ENCODE peak calls at places on chromosomes 5 and 9, in four cellular contexts. P, V, W and R are unnamed samples.

GRCh38 chr5:121164632-121165031 is 687.0 kb upstream of the FTMT start:
- DNase-seq in P (no peak), V (no peak), W (no peak), R (no peak)

GRCh38 chr9:109319072-109319630 is 1.7 kb downstream of the EPB41L4B start:
- DNase-seq in P (no peak), V (no peak), W (no peak), R (no peak)

GRCh38 chr5:124599048-124599973 is 147.1 kb downstream of the ZNF608 start:
- DNase-seq in P (peak), V (peak), W (no peak), R (peak)

GRCh38 chr9:13778486-13779110 is 499.1 kb upstream of the MPDZ start:
- DNase-seq in P (peak), V (no peak), W (no peak), R (no peak)

GRCh38 chr9:88462191-88462590 is 72.8 kb upstream of the NXNL2 start:
- DNase-seq in P (peak), V (no peak), W (no peak), R (no peak)

GRCh38 chr9:34544035-34544434 is 21.2 kb upstream of the ENHO start:
- DNase-seq in P (no peak), V (no peak), W (no peak), R (no peak)

GRCh38 chr9:126309427-126310179 is 17.0 kb upstream of the MVB12B start:
- DNase-seq in P (no peak), V (no peak), W (no peak), R (no peak)

GRCh38 chr5:58490397-58491072 is 700 bp upstream of the GAPT start:
- DNase-seq in P (no peak), V (no peak), W (no peak), R (no peak)